ENCODE peak calls at places on chromosomes 13 and 19, in five cellular contexts. R, Z, C, J and B are unnamed samples.
A peak's percentile ranks its signal among the peaks of the same experiment; 100 is the strongest.

GRCh38 chr13:25281193-25281936 is 5.9 kb downstream of the MTMR6 start:
- DNase-seq in C (no peak), Z (no peak), R (no peak), J (no peak), B (no peak)

GRCh38 chr19:18796239-18796638 is 5.1 kb upstream of the COMP start:
- DNase-seq in C (no peak), J (no peak), Z (no peak), R (no peak), B (no peak)

GRCh38 chr13:98977568-98978270 is at the start of gene DOCK9:
- DNase-seq in C (no peak), Z (peak; percentile 89), R (no peak), J (peak; percentile 20), B (peak; percentile 82)

GRCh38 chr19:51090471-51090870 is 7.8 kb upstream of the KLK14 start:
- DNase-seq in Z (no peak), C (no peak), J (no peak), R (no peak), B (no peak)

GRCh38 chr13:18996221-18996620 is 185.4 kb downstream of the TUBA3C start:
- DNase-seq in J (no peak), Z (no peak), R (no peak), C (no peak), B (no peak)

GRCh38 chr13:33725340-33725739 is 92.6 kb upstream of the RFC3 start:
- DNase-seq in Z (no peak), J (no peak), C (no peak), R (no peak), B (no peak)

GRCh38 chr13:74092711-74093110 is 41.5 kb downstream of the KLF12 start:
- DNase-seq in R (no peak), Z (no peak), J (no peak), C (no peak), B (no peak)

GRCh38 chr13:31686660-31687430 is 52.5 kb upstream of the RXFP2 start:
- DNase-seq in R (no peak), C (no peak), Z (no peak), J (no peak), B (no peak)

GRCh38 chr13:102707465-102707864 is 12.6 kb upstream of the METTL21C start:
- DNase-seq in J (no peak), Z (no peak), C (no peak), R (no peak), B (no peak)

GRCh38 chr19:29315566-29315965 is 102.6 kb upstream of the UQCRFS1 start:
- DNase-seq in Z (no peak), J (no peak), R (no peak), C (no peak), B (no peak)

GRCh38 chr13:44231786-44232516 is 141.7 kb upstream of the SERP2 start:
- DNase-seq in C (no peak), R (no peak), Z (no peak), J (no peak), B (no peak)

GRCh38 chr13:100611678-100612492 is 23.3 kb upstream of the GGACT start:
- DNase-seq in R (no peak), C (no peak), Z (no peak), J (no peak), B (no peak)

GRCh38 chr19:33796164-33797100 is at the start of gene KCTD15:
- DNase-seq in R (no peak), J (peak; percentile 50), Z (peak; percentile 81), C (no peak), B (peak; percentile 63)

GRCh38 chr19:12617646-12618045 is 6.9 kb downstream of the ZNF791 start:
- DNase-seq in J (no peak), Z (no peak), R (no peak), C (no peak), B (no peak)

GRCh38 chr13:112938680-112939079 is 30.3 kb upstream of the MCF2L start:
- DNase-seq in J (no peak), R (no peak), C (no peak), Z (no peak), B (no peak)

GRCh38 chr13:60754211-60754610 is 357.2 kb downstream of the TDRD3 start:
- DNase-seq in J (no peak), C (no peak), R (no peak), Z (no peak), B (no peak)

GRCh38 chr13:31431722-31432137 is 232.0 kb downstream of the B3GLCT start:
- DNase-seq in Z (peak; percentile 65), C (peak; percentile 15), J (peak; percentile 55), R (peak; percentile 9), B (peak; percentile 56)

GRCh38 chr19:10262771-10263170 is 8.1 kb upstream of the ICAM1 start:
- DNase-seq in Z (no peak), R (no peak), J (no peak), C (no peak), B (no peak)

GRCh38 chr19:39834287-39834841 is 402 bp upstream of the DYRK1B start:
- DNase-seq in R (no peak), J (no peak), Z (no peak), C (no peak), B (no peak)

GRCh38 chr19:17735410-17735809 is 15.9 kb upstream of the FCHO1 start:
- DNase-seq in Z (no peak), C (no peak), R (no peak), J (no peak), B (no peak)

GRCh38 chr13:27135023-27135422 is 36.6 kb downstream of the USP12 start:
- DNase-seq in R (no peak), J (no peak), Z (no peak), C (no peak), B (no peak)

GRCh38 chr19:31715249-31715944 is 366.2 kb upstream of the TSHZ3 start:
- DNase-seq in J (no peak), Z (no peak), R (no peak), C (no peak), B (no peak)

GRCh38 chr19:13019330-13019729 is 24.1 kb downstream of the NFIX start:
- DNase-seq in C (no peak), J (no peak), R (no peak), Z (no peak), B (no peak)

GRCh38 chr13:33388254-33388998 is 102.9 kb upstream of the STARD13 start:
- DNase-seq in J (no peak), Z (no peak), R (no peak), C (no peak), B (no peak)

GRCh38 chr19:51150627-51151026 is 8.5 kb downstream of the SIGLEC7 start:
- DNase-seq in C (no peak), J (no peak), R (no peak), Z (no peak), B (no peak)

GRCh38 chr13:44271915-44272341 is 101.7 kb upstream of the SERP2 start:
- DNase-seq in Z (peak; percentile 61), R (no peak), C (no peak), J (no peak), B (peak; percentile 34)

GRCh38 chr13:41639237-41639904 is 182.0 kb downstream of the RGCC start:
- DNase-seq in Z (no peak), C (no peak), R (no peak), J (no peak), B (no peak)

GRCh38 chr13:87669379-87669978 is 1.7 kb upstream of the SLITRK5 start:
- DNase-seq in J (no peak), Z (no peak), C (no peak), R (no peak), B (no peak)

GRCh38 chr19:49421039-49421877 is 2.0 kb downstream of the PTH2 start:
- DNase-seq in R (no peak), Z (peak; percentile 90), J (peak; percentile 76), C (no peak), B (peak; percentile 81)

GRCh38 chr19:32555786-32556185 is 25.2 kb upstream of the PDCD5 start:
- DNase-seq in J (no peak), C (no peak), R (no peak), Z (no peak), B (no peak)